ENCODE peak calls at places on chromosomes 12 and 14, in four cellular contexts. One of them, this sample, is unnamed.

GRCh38 chr12:12533238-12533829 is 29.3 kb downstream of the DUSP16 start:
- DNase-seq in EL: no peak
- DNase-seq in ecto neural progenitor cell: no peak
- DNase-seq in activated T-cell treated with anti-CD3 and anti-CD28 coated beads, Interleukin-2, amount 50 U/mL, for 72 hours: no peak
- DNase-seq in this sample: no peak

GRCh38 chr14:98951521-98952152 is 320.4 kb downstream of the BCL11B start:
- DNase-seq in EL: no peak
- DNase-seq in ecto neural progenitor cell: no peak
- DNase-seq in activated T-cell treated with anti-CD3 and anti-CD28 coated beads, Interleukin-2, amount 50 U/mL, for 72 hours: no peak
- DNase-seq in this sample: no peak

GRCh38 chr14:106308839-106309389 is 782.5 kb downstream of the TMEM121 start:
- DNase-seq in EL: no peak
- DNase-seq in ecto neural progenitor cell: no peak
- DNase-seq in activated T-cell treated with anti-CD3 and anti-CD28 coated beads, Interleukin-2, amount 50 U/mL, for 72 hours: peak
- DNase-seq in this sample: no peak

GRCh38 chr14:103045387-103045869 is 11.9 kb downstream of the CDC42BPB start:
- DNase-seq in EL: no peak
- DNase-seq in ecto neural progenitor cell: no peak
- DNase-seq in activated T-cell treated with anti-CD3 and anti-CD28 coated beads, Interleukin-2, amount 50 U/mL, for 72 hours: no peak
- DNase-seq in this sample: no peak

GRCh38 chr14:93337143-93337753 is 4.4 kb upstream of the BTBD7 start:
- DNase-seq in EL: no peak
- DNase-seq in ecto neural progenitor cell: no peak
- DNase-seq in activated T-cell treated with anti-CD3 and anti-CD28 coated beads, Interleukin-2, amount 50 U/mL, for 72 hours: peak
- DNase-seq in this sample: no peak

GRCh38 chr12:112870267-112870980 is 36.3 kb upstream of the OAS1 start:
- DNase-seq in EL: no peak
- DNase-seq in ecto neural progenitor cell: no peak
- DNase-seq in activated T-cell treated with anti-CD3 and anti-CD28 coated beads, Interleukin-2, amount 50 U/mL, for 72 hours: no peak
- DNase-seq in this sample: no peak

GRCh38 chr12:51217133-51217967 is 512 bp downstream of the POU6F1 start:
- DNase-seq in EL: peak
- DNase-seq in ecto neural progenitor cell: peak
- DNase-seq in activated T-cell treated with anti-CD3 and anti-CD28 coated beads, Interleukin-2, amount 50 U/mL, for 72 hours: peak
- DNase-seq in this sample: no peak

GRCh38 chr12:118359541-118359915 is 13.2 kb downstream of the TAOK3 start:
- DNase-seq in EL: no peak
- DNase-seq in ecto neural progenitor cell: no peak
- DNase-seq in activated T-cell treated with anti-CD3 and anti-CD28 coated beads, Interleukin-2, amount 50 U/mL, for 72 hours: peak
- DNase-seq in this sample: peak

GRCh38 chr12:89992668-89993401 is 284.2 kb upstream of the ATP2B1 start:
- DNase-seq in EL: no peak
- DNase-seq in ecto neural progenitor cell: no peak
- DNase-seq in activated T-cell treated with anti-CD3 and anti-CD28 coated beads, Interleukin-2, amount 50 U/mL, for 72 hours: no peak
- DNase-seq in this sample: no peak

GRCh38 chr12:39587247-39587646 is 32.4 kb downstream of the ABCD2 start:
- DNase-seq in EL: peak
- DNase-seq in ecto neural progenitor cell: no peak
- DNase-seq in activated T-cell treated with anti-CD3 and anti-CD28 coated beads, Interleukin-2, amount 50 U/mL, for 72 hours: no peak
- DNase-seq in this sample: no peak

GRCh38 chr12:46945591-46945990 is 119.8 kb upstream of the SLC38A4 start:
- DNase-seq in EL: no peak
- DNase-seq in ecto neural progenitor cell: no peak
- DNase-seq in activated T-cell treated with anti-CD3 and anti-CD28 coated beads, Interleukin-2, amount 50 U/mL, for 72 hours: no peak
- DNase-seq in this sample: no peak

GRCh38 chr12:26245175-26245942 is 50.0 kb downstream of the SSPN start:
- DNase-seq in EL: no peak
- DNase-seq in ecto neural progenitor cell: no peak
- DNase-seq in activated T-cell treated with anti-CD3 and anti-CD28 coated beads, Interleukin-2, amount 50 U/mL, for 72 hours: no peak
- DNase-seq in this sample: no peak

GRCh38 chr12:5586201-5586600 is 154.3 kb downstream of the NTF3 start:
- DNase-seq in EL: peak
- DNase-seq in ecto neural progenitor cell: no peak
- DNase-seq in activated T-cell treated with anti-CD3 and anti-CD28 coated beads, Interleukin-2, amount 50 U/mL, for 72 hours: no peak
- DNase-seq in this sample: no peak

GRCh38 chr14:54683882-54684794 is 117.2 kb downstream of the SAMD4A start:
- DNase-seq in EL: peak
- DNase-seq in ecto neural progenitor cell: peak
- DNase-seq in activated T-cell treated with anti-CD3 and anti-CD28 coated beads, Interleukin-2, amount 50 U/mL, for 72 hours: no peak
- DNase-seq in this sample: peak

GRCh38 chr12:12719496-12719895 is 2.3 kb downstream of the CDKN1B start:
- DNase-seq in EL: peak
- DNase-seq in ecto neural progenitor cell: no peak
- DNase-seq in activated T-cell treated with anti-CD3 and anti-CD28 coated beads, Interleukin-2, amount 50 U/mL, for 72 hours: no peak
- DNase-seq in this sample: no peak

GRCh38 chr12:40819427-40820108 is 127.3 kb downstream of the CNTN1 start:
- DNase-seq in EL: no peak
- DNase-seq in ecto neural progenitor cell: peak
- DNase-seq in activated T-cell treated with anti-CD3 and anti-CD28 coated beads, Interleukin-2, amount 50 U/mL, for 72 hours: no peak
- DNase-seq in this sample: no peak

This sample was measured in NCI-H226.